ENCODE peak calls at places on chromosomes 2 and 18, in seven cellular contexts. X is transverse colon; Y is tibial nerve; Z is pancreas; S is osteoblast; D is cardiac muscle cell; Q is CD8-positive, alpha-beta memory T cell. F is an unnamed sample.

GRCh38 chr2:190318931-190319556 is 582 bp downstream of the HIBCH start:
- DNase-seq in X (peak), Y (no peak), Z (peak), S (no peak), D (peak), Q (peak), F (no peak)

GRCh38 chr2:240392084-240392947 is 43.1 kb upstream of the GPC1 start:
- DNase-seq in X (peak), Y (peak), Z (no peak), S (peak), D (no peak), Q (no peak), F (no peak)

GRCh38 chr2:226978300-226978699 is 142.4 kb downstream of the RHBDD1 start:
- DNase-seq in X (no peak), Y (no peak), Z (no peak), S (no peak), D (no peak), Q (no peak), F (no peak)

GRCh38 chr2:36965751-36966369 is 476 bp downstream of the STRN start:
- DNase-seq in X (peak), Y (no peak), Z (no peak), S (peak), D (peak), Q (peak), F (no peak)

GRCh38 chr2:138724296-138724695 is 55.9 kb downstream of the NXPH2 start:
- DNase-seq in X (no peak), Y (no peak), Z (no peak), S (no peak), D (no peak), Q (no peak), F (no peak)

GRCh38 chr2:209577376-209578357 is 153.8 kb downstream of the MAP2 start:
- DNase-seq in X (no peak), Y (no peak), Z (no peak), S (no peak), D (peak), Q (no peak), F (no peak)

GRCh38 chr2:94923196-94923595 is 52.0 kb downstream of the TEKT4 start:
- DNase-seq in X (no peak), Y (no peak), Z (no peak), S (no peak), D (no peak), Q (no peak), F (no peak)

GRCh38 chr2:54606393-54606973 is 117.0 kb upstream of the EML6 start:
- DNase-seq in X (no peak), Y (no peak), Z (no peak), S (no peak), D (no peak), Q (no peak), F (peak)

GRCh38 chr2:32008811-32009478 is 1.9 kb downstream of the MEMO1 start:
- DNase-seq in X (peak), Y (no peak), Z (peak), S (peak), D (peak), Q (no peak), F (no peak)

GRCh38 chr2:188293601-188294482 is 2.2 kb downstream of the GULP1 start:
- DNase-seq in X (peak), Y (peak), Z (peak), S (peak), D (peak), Q (no peak), F (peak)

GRCh38 chr2:52597361-52597760 is 1170.2 kb upstream of the CHAC2 start:
- DNase-seq in X (no peak), Y (no peak), Z (no peak), S (no peak), D (no peak), Q (no peak), F (no peak)

GRCh38 chr2:177155631-177156030 is 57.0 kb upstream of the HNRNPA3 start:
- DNase-seq in X (no peak), Y (no peak), Z (no peak), S (no peak), D (no peak), Q (no peak), F (no peak)

GRCh38 chr2:69166812-69167468 is 154.0 kb downstream of the ANTXR1 start:
- DNase-seq in X (no peak), Y (no peak), Z (no peak), S (peak), D (no peak), Q (no peak), F (no peak)

GRCh38 chr2:178194600-178195389 is 483 bp downstream of the OSBPL6 start:
- DNase-seq in X (peak), Y (peak), Z (peak), S (peak), D (peak), Q (no peak), F (peak)

GRCh38 chr2:235543126-235543750 is 49.4 kb downstream of the AGAP1 start:
- DNase-seq in X (peak), Y (no peak), Z (no peak), S (peak), D (no peak), Q (no peak), F (no peak)

GRCh38 chr2:69169990-69170389 is 157.0 kb downstream of the ANTXR1 start:
- DNase-seq in X (no peak), Y (no peak), Z (no peak), S (no peak), D (no peak), Q (no peak), F (no peak)

GRCh38 chr2:96912356-96913116 is 42.7 kb upstream of the SEMA4C start:
- DNase-seq in X (no peak), Y (no peak), Z (no peak), S (peak), D (no peak), Q (no peak), F (no peak)

GRCh38 chr2:96916156-96917007 is 46.5 kb upstream of the SEMA4C start:
- DNase-seq in X (no peak), Y (no peak), Z (no peak), S (peak), D (no peak), Q (no peak), F (no peak)

GRCh38 chr2:96913398-96914202 is 43.7 kb upstream of the SEMA4C start:
- DNase-seq in X (peak), Y (no peak), Z (no peak), S (peak), D (no peak), Q (peak), F (no peak)

GRCh38 chr2:96914332-96914731 is 44.5 kb upstream of the SEMA4C start:
- DNase-seq in X (no peak), Y (no peak), Z (no peak), S (peak), D (no peak), Q (no peak), F (no peak)

DNA sequence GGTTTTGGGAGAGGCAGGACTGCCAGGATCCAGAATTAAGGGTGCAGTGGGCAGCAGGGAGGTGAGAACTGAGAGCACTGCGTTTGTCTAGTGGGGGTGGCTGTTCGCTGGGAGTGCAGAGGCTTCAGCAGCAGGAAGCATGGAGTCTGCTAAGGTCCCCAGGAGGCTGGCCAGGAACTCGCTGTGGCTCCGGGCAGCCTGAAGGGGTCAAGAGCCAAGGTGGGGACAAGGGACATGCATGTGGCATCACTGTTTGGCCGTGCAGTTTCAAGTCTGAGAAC is 43.2 kb upstream of the SEMA4C start:
- DNase-seq in X (no peak), Y (no peak), Z (no peak), S (no peak), D (no peak), Q (no peak), F (no peak)
- H3K27ac ChIP-seq in X (no peak), Y (peak), Z (no peak), S (no peak), D (no peak), Q (peak), F (peak)

DNA sequence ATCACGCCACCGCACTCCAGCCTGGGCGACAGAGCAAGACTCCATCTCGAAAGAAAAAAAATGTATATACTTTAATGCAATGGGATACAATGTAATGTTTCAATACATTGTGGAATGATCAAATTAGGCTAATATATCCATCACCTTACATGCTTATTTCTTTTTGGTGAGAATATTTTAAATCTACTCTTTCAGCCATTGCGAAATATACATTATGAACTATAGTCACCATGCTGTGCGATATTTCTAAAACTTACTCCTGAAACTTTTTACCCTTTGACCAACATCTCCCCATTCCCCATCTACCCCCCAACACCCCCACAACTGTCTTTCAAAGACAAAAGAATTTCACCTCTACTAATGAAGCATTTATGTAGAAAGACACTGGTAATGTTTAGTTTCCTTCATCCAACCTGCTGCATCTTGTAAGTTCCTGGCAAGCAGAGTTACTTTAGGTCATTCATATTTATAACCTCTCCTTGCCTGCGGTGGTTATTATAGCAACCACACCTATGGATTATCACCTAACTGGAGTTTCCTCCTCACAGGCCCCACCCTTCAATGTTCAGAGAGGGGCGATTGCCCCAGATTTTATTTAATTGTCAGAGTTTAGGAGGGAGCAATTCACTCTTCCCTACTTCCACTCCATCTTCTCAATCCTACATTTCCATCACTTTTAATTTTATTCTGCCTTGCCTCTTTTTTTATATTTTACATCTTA is 1.2 kb upstream of the ME2 start:
- DNase-seq in X (peak), Y (no peak), Z (no peak), S (no peak), D (no peak), Q (peak), F (no peak)
- H3K4me3 ChIP-seq in X (no peak), Y (peak), Z (no peak), S (peak), D (no peak), Q (peak), F (peak)

GRCh38 chr2:46826898-46827245 is 88.7 kb downstream of the MCFD2 start:
- DNase-seq in X (no peak), Y (no peak), Z (no peak), S (no peak), D (no peak), Q (no peak), F (no peak)
- H3K27ac ChIP-seq in X (no peak), Y (no peak), Z (no peak), S (peak), D (no peak), Q (no peak), F (no peak)

GRCh38 chr2:17538022-17538843 is 2.3 kb upstream of the VSNL1 start:
- DNase-seq in X (peak), Y (no peak), Z (no peak), S (peak), D (peak), Q (no peak), F (no peak)
- H3K4me3 ChIP-seq in X (peak), Y (peak), Z (peak), S (peak), D (peak), Q (no peak), F (peak)

GRCh38 chr2:160984426-160985077 is 175.7 kb upstream of the TANK start:
- DNase-seq in X (no peak), Y (no peak), Z (no peak), S (no peak), D (peak), Q (no peak), F (peak)
- H3K27ac ChIP-seq in X (peak), Y (no peak), Z (no peak), S (no peak), D (peak), Q (no peak), F (peak)

F was measured in heart left ventricle.